ENCODE peak calls at places on chromosomes 7 and 10, in four cellular contexts. M, G, N and C are unnamed samples.

GRCh38 chr10:4522296-4523000 is 303.6 kb upstream of the AKR1E2 start:
- DNase-seq in M (no peak), G (no peak), N (no peak), C (no peak)

GRCh38 chr10:77844713-77845454 is 81.7 kb downstream of the DLG5 start:
- DNase-seq in M (no peak), G (peak; percentile 32), N (no peak), C (peak; percentile 60)

GRCh38 chr7:2443491-2443890 is 32.7 kb downstream of the GRIFIN start:
- DNase-seq in M (no peak), G (no peak), N (no peak), C (no peak)

GRCh38 chr7:91850455-91850854 is 30.0 kb downstream of the MTERF1 start:
- DNase-seq in M (no peak), G (no peak), N (no peak), C (no peak)

GRCh38 chr7:54811925-54812264 is 52.9 kb upstream of the SEC61G start:
- DNase-seq in M (no peak), G (no peak), N (no peak), C (peak; percentile 93)

GRCh38 chr10:91201213-91201996 is 19.1 kb upstream of the PCGF5 start:
- DNase-seq in M (no peak), G (no peak), N (peak; percentile 50), C (no peak)

GRCh38 chr10:68989317-68989990 is 851 bp downstream of the KIFBP start:
- DNase-seq in M (no peak), G (no peak), N (no peak), C (no peak)

GRCh38 chr7:16753102-16753931 is at the start of gene TSPAN13:
- DNase-seq in M (peak; percentile 67), G (no peak), N (peak; percentile 92), C (no peak)

GRCh38 chr10:102648269-102648888 is 4.1 kb downstream of the TRIM8 start:
- DNase-seq in M (no peak), G (no peak), N (no peak), C (no peak)

GRCh38 chr7:29239638-29240037 is 45.1 kb downstream of the CHN2 start:
- DNase-seq in M (no peak), G (no peak), N (peak; percentile 64), C (no peak)

GRCh38 chr10:132395704-132396494 is 1.1 kb upstream of the PWWP2B start:
- DNase-seq in M (no peak), G (no peak), N (no peak), C (no peak)

GRCh38 chr10:63627881-63628296 is 106.7 kb downstream of the REEP3 start:
- DNase-seq in M (no peak), G (no peak), N (no peak), C (no peak)

GRCh38 chr10:113026679-113027078 is 76.6 kb downstream of the TCF7L2 start:
- DNase-seq in M (no peak), G (peak; percentile 83), N (no peak), C (peak; percentile 72)

GRCh38 chr7:77289387-77289786 is 89.8 kb upstream of the FGL2 start:
- DNase-seq in M (no peak), G (no peak), N (no peak), C (no peak)

GRCh38 chr7:21587139-21587773 is 44.4 kb downstream of the DNAH11 start:
- DNase-seq in M (no peak), G (no peak), N (no peak), C (no peak)

GRCh38 chr7:108136191-108136581 is 6.0 kb upstream of the LAMB4 start:
- DNase-seq in M (no peak), G (no peak), N (no peak), C (no peak)

GRCh38 chr10:52187521-52188258 is 126.4 kb upstream of the DKK1 start:
- DNase-seq in M (no peak), G (peak; percentile 7), N (no peak), C (no peak)

GRCh38 chr7:14125998-14126397 is 136.5 kb upstream of the ETV1 start:
- DNase-seq in M (no peak), G (no peak), N (no peak), C (no peak)

GRCh38 chr10:49649936-49650723 is 29.3 kb upstream of the C10orf53 start:
- DNase-seq in M (no peak), G (no peak), N (peak; percentile 42), C (no peak)